ENCODE peak calls at places on chromosomes 12 and 14, in seven cellular contexts. I, J, Q, H, E, U and D are unnamed samples.

GRCh38 chr12:2794261-2794735 is 472 bp upstream of the FKBP4 start:
- DNase-seq in I (no peak), J (no peak), Q (no peak), H (no peak), E (no peak), U (no peak), D (peak)

GRCh38 chr14:97138801-97139200 is 341.6 kb downstream of the VRK1 start:
- DNase-seq in I (no peak), J (no peak), Q (no peak), H (peak), E (no peak), U (no peak), D (peak)

GRCh38 chr12:3732901-3733300 is 20.0 kb downstream of the CRACR2A start:
- DNase-seq in I (no peak), J (no peak), Q (no peak), H (no peak), E (no peak), U (no peak), D (no peak)

GRCh38 chr14:101521306-101521935 is 39.9 kb upstream of the DIO3 start:
- DNase-seq in I (no peak), J (no peak), Q (no peak), H (no peak), E (no peak), U (no peak), D (no peak)

GRCh38 chr14:77457115-77457521 is 283 bp downstream of the VIPAS39 start:
- DNase-seq in I (peak), J (no peak), Q (no peak), H (no peak), E (no peak), U (no peak), D (no peak)

GRCh38 chr12:88549929-88550328 is 30.3 kb downstream of the KITLG start:
- DNase-seq in I (no peak), J (no peak), Q (no peak), H (no peak), E (no peak), U (no peak), D (no peak)

GRCh38 chr12:71955946-71956345 is 17.3 kb downstream of the TPH2 start:
- DNase-seq in I (no peak), J (no peak), Q (no peak), H (no peak), E (no peak), U (no peak), D (no peak)

GRCh38 chr12:47433876-47434275 is 272.0 kb downstream of the RPAP3 start:
- DNase-seq in I (no peak), J (no peak), Q (no peak), H (no peak), E (no peak), U (no peak), D (no peak)

GRCh38 chr12:67702136-67702535 is 53.6 kb downstream of the DYRK2 start:
- DNase-seq in I (no peak), J (no peak), Q (no peak), H (no peak), E (no peak), U (no peak), D (no peak)

GRCh38 chr14:68247867-68248266 is 428.3 kb downstream of the RAD51B start:
- DNase-seq in I (no peak), J (no peak), Q (no peak), H (no peak), E (no peak), U (no peak), D (no peak)

GRCh38 chr12:110856517-110856916 is 9.7 kb downstream of the CCDC63 start:
- DNase-seq in I (no peak), J (no peak), Q (no peak), H (no peak), E (no peak), U (no peak), D (no peak)

GRCh38 chr14:72594099-72594901 is 299.6 kb downstream of the DPF3 start:
- DNase-seq in I (no peak), J (no peak), Q (no peak), H (no peak), E (no peak), U (peak), D (no peak)

GRCh38 chr14:42779024-42779423 is 1172.3 kb downstream of the LRFN5 start:
- DNase-seq in I (no peak), J (no peak), Q (no peak), H (no peak), E (no peak), U (no peak), D (no peak)

GRCh38 chr14:100532916-100533630 is 54.1 kb downstream of the BEGAIN start:
- DNase-seq in I (peak), J (no peak), Q (no peak), H (no peak), E (no peak), U (no peak), D (no peak)

GRCh38 chr12:10213168-10214130 is 772 bp downstream of the GABARAPL1 start:
- DNase-seq in I (peak), J (peak), Q (peak), H (peak), E (no peak), U (no peak), D (no peak)

GRCh38 chr12:19533567-19533966 is 94.3 kb downstream of the AEBP2 start:
- DNase-seq in I (no peak), J (no peak), Q (no peak), H (no peak), E (no peak), U (no peak), D (no peak)

GRCh38 chr12:19527876-19528275 is 88.6 kb downstream of the AEBP2 start:
- DNase-seq in I (no peak), J (no peak), Q (no peak), H (no peak), E (no peak), U (no peak), D (no peak)

GRCh38 chr12:19530631-19531020 is 91.3 kb downstream of the AEBP2 start:
- DNase-seq in I (no peak), J (no peak), Q (no peak), H (no peak), E (no peak), U (no peak), D (no peak)

GRCh38 chr12:19528750-19529149 is 89.5 kb downstream of the AEBP2 start:
- DNase-seq in I (no peak), J (no peak), Q (no peak), H (no peak), E (no peak), U (no peak), D (no peak)

DNA sequence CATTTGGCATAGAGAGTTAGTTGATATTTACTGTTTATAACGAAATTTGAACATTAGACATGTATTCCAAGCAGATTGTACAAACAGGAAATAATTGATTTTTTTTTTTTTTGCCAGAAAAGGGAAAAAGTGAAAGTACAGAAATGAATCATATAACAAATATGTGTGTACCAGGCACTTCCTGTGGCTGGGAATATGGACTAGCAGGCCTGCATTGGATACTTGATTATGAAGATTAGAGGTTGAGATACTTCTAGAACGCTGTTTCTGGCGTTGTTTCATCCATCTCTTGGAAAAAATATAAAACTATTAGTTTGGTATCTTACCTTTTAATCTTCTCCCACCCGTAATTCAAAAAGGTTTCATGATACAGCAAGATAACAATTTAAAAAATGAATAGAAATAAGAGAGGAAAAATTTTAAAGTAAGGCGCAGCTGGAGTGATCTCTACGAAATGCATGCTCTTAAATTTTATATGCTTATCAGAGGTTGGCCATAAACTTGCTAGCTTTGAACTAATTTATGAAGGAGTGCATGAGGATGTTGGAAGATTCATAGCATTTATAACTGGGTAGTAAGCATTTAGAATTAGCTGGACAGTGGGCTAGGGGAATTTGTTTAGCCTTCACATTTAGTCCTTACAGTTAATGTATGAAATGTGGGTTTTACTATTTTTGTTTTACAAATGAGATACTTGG is 90.8 kb downstream of the AEBP2 start:
- DNase-seq in I (peak), J (no peak), Q (no peak), H (no peak), E (no peak), U (no peak), D (no peak)
- TF ChIP-seq JUND in I (peak), J (no peak), Q (no peak), H (peak), E (no peak), U (no peak), D (no peak)

DNA sequence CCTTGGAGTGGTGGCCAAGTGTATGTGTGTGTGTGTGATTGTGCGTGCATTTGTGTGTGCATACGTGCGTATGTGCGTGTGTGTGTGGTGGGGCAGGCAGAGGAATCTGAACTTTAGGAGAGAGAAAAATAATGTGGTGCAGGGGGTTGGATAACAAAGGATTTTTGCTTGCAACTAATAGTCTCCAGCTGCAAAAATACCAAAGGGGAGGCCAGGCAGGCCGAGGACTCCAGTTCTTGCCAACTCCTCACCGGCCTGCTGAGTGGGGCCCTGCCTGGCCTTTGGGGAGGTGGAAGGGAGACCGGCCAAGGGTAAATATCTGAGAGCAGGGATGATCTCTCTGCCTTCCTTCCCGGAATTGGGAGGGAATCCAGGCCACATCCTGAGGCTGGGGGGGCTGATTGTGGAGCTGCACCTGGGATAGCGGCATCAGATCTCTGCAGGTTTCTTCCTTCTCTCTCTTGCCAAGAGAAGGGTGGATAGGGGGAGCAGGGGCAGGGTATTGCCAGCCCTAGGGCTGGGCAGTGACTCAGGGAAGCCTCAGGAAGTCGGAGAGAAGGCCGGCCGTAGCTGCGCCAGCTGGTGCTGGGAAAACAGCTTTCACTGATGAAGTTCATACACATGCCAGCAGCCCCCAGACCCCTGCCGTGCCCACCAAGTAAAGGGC is 4.5 kb upstream of the LRP1-AS start:
- DNase-seq in I (peak), J (no peak), Q (no peak), H (no peak), E (no peak), U (no peak), D (no peak)
- TF ChIP-seq JUND in I (no peak), J (no peak), Q (no peak), H (no peak), E (no peak), U (no peak), D (no peak)

DNA sequence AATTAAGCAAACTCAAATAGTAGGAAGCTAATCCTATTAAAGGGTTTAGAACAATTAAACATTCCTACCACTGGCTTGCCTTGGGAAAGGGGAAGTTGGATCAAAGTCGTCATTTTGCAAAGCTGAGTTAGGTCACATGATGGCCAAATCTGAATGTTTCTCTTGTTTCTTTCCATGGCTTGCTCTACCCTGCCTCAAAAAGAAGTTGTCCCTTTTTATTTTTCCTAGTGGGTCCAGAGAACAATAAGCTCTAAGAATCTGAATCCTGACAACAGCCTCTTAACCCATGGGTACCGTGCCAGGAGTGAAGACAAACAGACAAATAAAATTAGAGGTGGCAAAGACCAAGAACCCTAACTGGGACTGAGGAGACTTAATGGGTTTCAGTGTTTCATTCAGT is 26.2 kb upstream of the NPFF start:
- DNase-seq in I (no peak), J (no peak), Q (no peak), H (no peak), E (no peak), U (no peak), D (no peak)
- TF ChIP-seq JUND in I (no peak), J (no peak), Q (no peak), H (no peak), E (no peak), U (no peak), D (no peak)

GRCh38 chr12:128316981-128317526 is 50.1 kb downstream of the TMEM132C start:
- DNase-seq in I (no peak), J (no peak), Q (no peak), H (no peak), E (no peak), U (no peak), D (no peak)
- TF ChIP-seq JUND in I (no peak), J (no peak), Q (no peak), H (no peak), E (no peak), U (no peak), D (no peak)

DNA sequence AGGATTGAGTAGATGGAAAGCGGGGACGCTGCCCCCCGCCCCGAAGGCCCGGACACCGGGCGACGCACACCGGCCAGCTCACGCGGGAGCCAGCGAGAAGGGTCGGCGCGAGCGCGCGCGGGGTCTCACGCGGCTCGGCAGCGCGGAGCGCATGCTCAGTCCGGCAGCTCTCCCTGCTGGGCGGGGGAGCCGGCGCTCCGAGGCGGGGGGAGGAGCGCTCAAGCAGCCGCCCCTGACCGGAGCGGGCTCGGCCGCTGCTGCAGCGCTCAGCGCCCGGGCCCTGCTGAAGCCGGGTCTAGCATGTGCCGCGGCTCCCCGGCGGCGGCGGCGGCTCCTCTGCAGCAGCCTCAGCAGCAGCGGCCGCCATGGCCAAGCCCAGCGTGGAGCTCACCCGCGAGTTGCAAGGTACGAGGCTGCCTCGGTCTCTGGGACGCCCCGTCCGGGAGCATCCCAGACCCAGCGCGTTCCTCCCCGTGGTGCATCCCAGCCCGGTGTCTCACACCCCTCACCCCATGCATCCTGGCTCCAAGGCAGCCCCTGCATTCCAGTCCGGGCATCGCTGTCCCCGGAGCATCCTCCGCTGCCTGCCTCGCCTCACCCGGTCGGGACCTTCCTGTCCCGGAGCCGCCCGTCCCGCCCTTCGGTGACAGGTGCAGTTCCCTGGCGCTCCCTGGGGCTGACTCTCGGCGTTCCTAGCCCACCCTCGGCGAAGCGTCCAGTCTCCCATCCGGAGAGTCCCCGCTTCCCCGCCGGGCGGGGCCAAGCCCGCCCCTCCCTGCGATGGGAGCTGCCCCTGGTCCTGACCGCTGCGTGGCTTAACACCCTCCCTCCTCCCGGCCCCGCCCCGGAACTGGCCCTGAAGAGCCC is at the start of gene CARMIL3:
- DNase-seq in I (peak), J (peak), Q (peak), H (no peak), E (no peak), U (no peak), D (peak)
- TF ChIP-seq JUND in I (no peak), J (no peak), Q (no peak), H (no peak), E (no peak), U (no peak), D (no peak)

DNA sequence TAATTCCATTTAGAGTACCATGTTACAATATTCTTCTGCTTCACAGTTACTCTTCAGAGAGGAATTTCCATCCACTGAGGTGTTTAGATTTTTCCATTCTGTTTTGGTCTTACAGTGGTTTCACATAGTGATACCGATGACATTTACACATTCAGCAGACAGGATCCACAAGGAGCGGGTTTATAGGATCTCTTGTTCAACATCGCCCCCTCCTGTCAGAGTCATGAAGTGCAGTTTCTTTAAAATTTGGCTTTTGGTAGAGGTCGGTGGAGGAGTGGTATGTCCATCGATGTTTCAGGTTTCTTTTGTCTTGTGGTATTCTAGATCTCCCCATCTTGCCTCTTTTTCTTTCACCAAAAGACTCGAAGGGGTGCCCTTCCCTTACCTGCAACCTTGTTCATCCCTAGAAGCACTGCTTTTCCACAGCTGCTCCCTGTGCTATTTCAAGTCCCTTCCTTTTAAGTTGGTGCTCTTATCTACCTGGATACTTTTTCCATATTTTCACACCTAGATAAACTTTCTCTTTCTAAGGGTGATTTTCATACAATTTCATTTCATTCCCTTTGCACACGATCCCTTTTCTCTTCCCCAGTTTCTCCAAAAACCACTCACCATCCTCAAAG is 181.3 kb downstream of the ITPR2 start:
- DNase-seq in I (peak), J (peak), Q (peak), H (peak), E (peak), U (peak), D (peak)
- TF ChIP-seq JUND in I (no peak), J (no peak), Q (no peak), H (no peak), E (no peak), U (peak), D (no peak)

GRCh38 chr12:118402251-118402650 is 25.9 kb downstream of the SUDS3 start:
- DNase-seq in I (no peak), J (no peak), Q (no peak), H (no peak), E (no peak), U (no peak), D (no peak)
- TF ChIP-seq JUND in I (no peak), J (no peak), Q (no peak), H (no peak), E (no peak), U (no peak), D (no peak)

DNA sequence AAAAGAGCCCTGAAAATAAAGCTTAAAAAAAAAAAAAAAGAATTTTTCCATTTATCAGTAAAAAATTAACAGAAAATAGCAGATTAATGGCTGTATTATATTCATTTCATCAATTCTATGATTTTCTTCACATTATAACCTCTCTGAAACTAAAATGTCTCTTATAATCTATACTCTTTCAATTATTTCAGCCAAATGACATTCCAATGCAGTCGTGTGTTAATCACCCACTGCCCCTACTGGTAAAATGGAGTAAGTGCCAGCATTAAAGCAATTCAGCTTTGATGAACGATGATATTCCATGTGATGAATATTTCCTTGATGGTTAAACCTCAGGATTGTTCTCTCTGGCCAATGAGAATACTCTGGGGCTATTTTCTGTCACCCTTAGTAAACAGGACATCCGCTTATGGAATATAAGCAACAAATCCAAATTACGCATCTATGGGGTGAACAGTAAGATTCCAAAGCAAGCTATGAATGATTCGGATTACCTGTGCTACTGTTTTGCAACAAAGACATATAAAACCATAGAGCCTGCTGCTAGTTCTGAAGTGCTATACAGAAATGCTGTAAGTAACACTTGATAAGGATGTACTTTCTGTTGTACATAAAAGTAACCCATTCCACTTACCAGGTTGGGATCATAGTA is 20.3 kb upstream of the SYCP3 start:
- DNase-seq in I (peak), J (peak), Q (peak), H (peak), E (no peak), U (no peak), D (peak)
- TF ChIP-seq JUND in I (no peak), J (no peak), Q (no peak), H (no peak), E (no peak), U (no peak), D (no peak)

GRCh38 chr14:90424686-90425255 is 27.9 kb downstream of the CALM1 start:
- DNase-seq in I (no peak), J (no peak), Q (no peak), H (no peak), E (no peak), U (no peak), D (no peak)

GRCh38 chr14:90421621-90422020 is 24.8 kb downstream of the CALM1 start:
- DNase-seq in I (no peak), J (no peak), Q (no peak), H (no peak), E (no peak), U (no peak), D (no peak)

GRCh38 chr14:90421001-90421580 is 24.3 kb downstream of the CALM1 start:
- DNase-seq in I (no peak), J (no peak), Q (no peak), H (no peak), E (no peak), U (no peak), D (no peak)

GRCh38 chr14:90424075-90424474 is 27.2 kb downstream of the CALM1 start:
- DNase-seq in I (no peak), J (no peak), Q (no peak), H (no peak), E (no peak), U (no peak), D (no peak)

GRCh38 chr14:90423166-90423565 is 26.3 kb downstream of the CALM1 start:
- DNase-seq in I (no peak), J (no peak), Q (no peak), H (no peak), E (no peak), U (no peak), D (no peak)
- TF ChIP-seq JUND in I (no peak), J (no peak), Q (no peak), H (no peak), E (no peak), U (no peak), D (no peak)